ENCODE peak calls at places on chromosome 18, in nine cellular contexts. One of them, this sample, is unnamed.

GRCh38 chr18:21914739-21915319 is 174.2 kb downstream of the MIB1 start:
- DNase-seq in OCI-LY7: peak; percentile 15
- DNase-seq in H7: peak; percentile 39
- DNase-seq in naive B cell: no peak
- DNase-seq in IMR-90: peak; percentile 62
- DNase-seq in K562: peak; percentile 29
- DNase-seq in WERI-Rb-1: peak; percentile 35
- DNase-seq in lower leg skin: no peak
- DNase-seq in osteocyte: peak; percentile 38
- DNase-seq in this sample: no peak

GRCh38 chr18:58989184-58989759 is 124.6 kb downstream of the ZNF532 start:
- DNase-seq in lower leg skin: no peak
- DNase-seq in WERI-Rb-1: no peak
- DNase-seq in OCI-LY7: no peak
- DNase-seq in osteocyte: no peak
- DNase-seq in IMR-90: no peak
- DNase-seq in naive B cell: no peak
- DNase-seq in K562: no peak
- DNase-seq in H7: no peak
- DNase-seq in this sample: no peak

GRCh38 chr18:3060667-3061580 is 48.0 kb upstream of the LPIN2 start:
- DNase-seq in naive B cell: peak; percentile 17
- DNase-seq in H7: no peak
- DNase-seq in lower leg skin: no peak
- DNase-seq in osteocyte: no peak
- DNase-seq in OCI-LY7: peak; percentile 29
- DNase-seq in IMR-90: no peak
- DNase-seq in WERI-Rb-1: no peak
- DNase-seq in K562: no peak
- DNase-seq in this sample: peak; percentile 25

GRCh38 chr18:3605562-3606443 is 155.8 kb downstream of the TGIF1 start:
- DNase-seq in H7: no peak
- DNase-seq in OCI-LY7: no peak
- DNase-seq in IMR-90: peak; percentile 62
- DNase-seq in WERI-Rb-1: no peak
- DNase-seq in lower leg skin: no peak
- DNase-seq in K562: peak; percentile 29
- DNase-seq in osteocyte: no peak
- DNase-seq in naive B cell: peak; percentile 14
- DNase-seq in this sample: peak; percentile 67

GRCh38 chr18:55775972-55776371 is 188.0 kb upstream of the TCF4 start:
- DNase-seq in osteocyte: no peak
- DNase-seq in K562: no peak
- DNase-seq in WERI-Rb-1: no peak
- DNase-seq in naive B cell: no peak
- DNase-seq in lower leg skin: no peak
- DNase-seq in IMR-90: no peak
- DNase-seq in H7: no peak
- DNase-seq in OCI-LY7: no peak
- DNase-seq in this sample: no peak

GRCh38 chr18:12062974-12063373 is 30.7 kb upstream of the ANKRD62 start:
- DNase-seq in IMR-90: no peak
- DNase-seq in osteocyte: no peak
- DNase-seq in K562: no peak
- DNase-seq in lower leg skin: no peak
- DNase-seq in naive B cell: no peak
- DNase-seq in H7: no peak
- DNase-seq in WERI-Rb-1: no peak
- DNase-seq in OCI-LY7: no peak
- DNase-seq in this sample: no peak

GRCh38 chr18:59459352-59460059 is 100.4 kb upstream of the LMAN1 start:
- DNase-seq in K562: peak; percentile 35
- DNase-seq in osteocyte: no peak
- DNase-seq in naive B cell: peak; percentile 9
- DNase-seq in H7: peak; percentile 37
- DNase-seq in lower leg skin: no peak
- DNase-seq in WERI-Rb-1: no peak
- DNase-seq in IMR-90: peak; percentile 75
- DNase-seq in OCI-LY7: peak; percentile 5
- DNase-seq in this sample: no peak

GRCh38 chr18:79510046-79510685 is 114.4 kb downstream of the NFATC1 start:
- DNase-seq in K562: no peak
- DNase-seq in IMR-90: no peak
- DNase-seq in naive B cell: no peak
- DNase-seq in WERI-Rb-1: no peak
- DNase-seq in osteocyte: peak; percentile 68
- DNase-seq in OCI-LY7: no peak
- DNase-seq in H7: peak; percentile 30
- DNase-seq in lower leg skin: no peak
- DNase-seq in this sample: no peak

GRCh38 chr18:68221116-68221724 is 493.7 kb downstream of the TMX3 start:
- DNase-seq in OCI-LY7: no peak
- DNase-seq in lower leg skin: no peak
- DNase-seq in naive B cell: no peak
- DNase-seq in WERI-Rb-1: no peak
- DNase-seq in K562: no peak
- DNase-seq in H7: peak; percentile 3
- DNase-seq in osteocyte: no peak
- DNase-seq in IMR-90: no peak
- DNase-seq in this sample: no peak

GRCh38 chr18:48996901-48997463 is 46.2 kb upstream of the SMAD7 start:
- DNase-seq in osteocyte: no peak
- DNase-seq in K562: no peak
- DNase-seq in OCI-LY7: no peak
- DNase-seq in IMR-90: peak; percentile 81
- DNase-seq in WERI-Rb-1: no peak
- DNase-seq in naive B cell: no peak
- DNase-seq in H7: no peak
- DNase-seq in lower leg skin: no peak
- DNase-seq in this sample: no peak

GRCh38 chr18:8701546-8702118 is 3.7 kb upstream of the MTCL1 start:
- DNase-seq in IMR-90: peak; percentile 91
- DNase-seq in K562: no peak
- DNase-seq in naive B cell: no peak
- DNase-seq in H7: no peak
- DNase-seq in lower leg skin: no peak
- DNase-seq in WERI-Rb-1: no peak
- DNase-seq in OCI-LY7: no peak
- DNase-seq in osteocyte: no peak
- DNase-seq in this sample: no peak

GRCh38 chr18:78732273-78733210 is 247.1 kb upstream of the SALL3 start:
- DNase-seq in K562: no peak
- DNase-seq in lower leg skin: no peak
- DNase-seq in osteocyte: peak; percentile 75
- DNase-seq in naive B cell: no peak
- DNase-seq in H7: no peak
- DNase-seq in WERI-Rb-1: peak; percentile 4
- DNase-seq in IMR-90: no peak
- DNase-seq in OCI-LY7: no peak
- DNase-seq in this sample: no peak

GRCh38 chr18:966095-967036 is 61.7 kb downstream of the ADCYAP1 start:
- DNase-seq in WERI-Rb-1: no peak
- DNase-seq in OCI-LY7: no peak
- DNase-seq in K562: no peak
- DNase-seq in H7: no peak
- DNase-seq in IMR-90: no peak
- DNase-seq in osteocyte: no peak
- DNase-seq in lower leg skin: no peak
- DNase-seq in naive B cell: no peak
- DNase-seq in this sample: no peak

GRCh38 chr18:57134564-57135211 is 12.2 kb upstream of the BOD1L2 start:
- DNase-seq in naive B cell: no peak
- DNase-seq in OCI-LY7: no peak
- DNase-seq in WERI-Rb-1: no peak
- DNase-seq in IMR-90: peak; percentile 4
- DNase-seq in lower leg skin: no peak
- DNase-seq in K562: no peak
- DNase-seq in H7: no peak
- DNase-seq in osteocyte: no peak
- DNase-seq in this sample: no peak

GRCh38 chr18:37261988-37262387 is 303.6 kb downstream of the CELF4 start:
- DNase-seq in lower leg skin: no peak
- DNase-seq in H7: no peak
- DNase-seq in IMR-90: no peak
- DNase-seq in OCI-LY7: no peak
- DNase-seq in K562: no peak
- DNase-seq in naive B cell: no peak
- DNase-seq in osteocyte: no peak
- DNase-seq in WERI-Rb-1: no peak
- DNase-seq in this sample: no peak

GRCh38 chr18:9613550-9614400 is 584 bp downstream of the PPP4R1 start:
- DNase-seq in lower leg skin: peak; percentile 39
- DNase-seq in osteocyte: peak; percentile 89
- DNase-seq in IMR-90: peak; percentile 27
- DNase-seq in naive B cell: peak; percentile 51
- DNase-seq in WERI-Rb-1: peak; percentile 62
- DNase-seq in H7: peak; percentile 80
- DNase-seq in OCI-LY7: peak; percentile 68
- DNase-seq in K562: peak; percentile 81
- DNase-seq in this sample: peak; percentile 29

GRCh38 chr18:48040457-48041110 is 110.1 kb upstream of the SMAD2 start:
- DNase-seq in OCI-LY7: no peak
- DNase-seq in naive B cell: no peak
- DNase-seq in osteocyte: no peak
- DNase-seq in H7: no peak
- DNase-seq in lower leg skin: no peak
- DNase-seq in IMR-90: no peak
- DNase-seq in K562: no peak
- DNase-seq in WERI-Rb-1: no peak
- DNase-seq in this sample: no peak

GRCh38 chr18:5951515-5952081 is 56.3 kb upstream of the TMEM200C start:
- DNase-seq in H7: no peak
- DNase-seq in K562: no peak
- DNase-seq in naive B cell: no peak
- DNase-seq in lower leg skin: no peak
- DNase-seq in OCI-LY7: no peak
- DNase-seq in osteocyte: no peak
- DNase-seq in WERI-Rb-1: no peak
- DNase-seq in IMR-90: no peak
- DNase-seq in this sample: no peak